ENCODE peak calls at places on chromosomes 16 and 17, in seven cellular contexts. One of them, this sample, is unnamed.
A peak's percentile ranks its signal among the peaks of the same experiment; 100 is the strongest.

GRCh38 chr17:19313066-19313745 is 49.3 kb downstream of the B9D1 start:
- DNase-seq in HCT116: no peak
- DNase-seq in SK-N-SH: no peak
- DNase-seq in K562: no peak
- DNase-seq in GM12878: no peak
- DNase-seq in H1: no peak
- DNase-seq in HepG2: no peak
- DNase-seq in this sample: no peak

GRCh38 chr17:6163632-6164319 is 93.6 kb downstream of the WSCD1 start:
- DNase-seq in HCT116: no peak
- DNase-seq in SK-N-SH: no peak
- DNase-seq in K562: no peak
- DNase-seq in GM12878: no peak
- DNase-seq in H1: no peak
- DNase-seq in HepG2: no peak
- DNase-seq in this sample: no peak

GRCh38 chr17:63150994-63151464 is 185.0 kb downstream of the TANC2 start:
- DNase-seq in HCT116: no peak
- DNase-seq in SK-N-SH: peak; percentile 40
- DNase-seq in K562: no peak
- DNase-seq in GM12878: no peak
- DNase-seq in H1: no peak
- DNase-seq in HepG2: no peak
- DNase-seq in this sample: no peak

GRCh38 chr17:47423406-47424295 is 99.9 kb downstream of the EFCAB13 start:
- DNase-seq in HCT116: no peak
- DNase-seq in SK-N-SH: peak; percentile 76
- DNase-seq in K562: no peak
- DNase-seq in GM12878: no peak
- DNase-seq in H1: peak; percentile 72
- DNase-seq in HepG2: no peak
- DNase-seq in this sample: no peak

GRCh38 chr17:37546242-37546641 is 56.6 kb downstream of the DUSP14 start:
- DNase-seq in HCT116: no peak
- DNase-seq in SK-N-SH: peak; percentile 55
- DNase-seq in K562: no peak
- DNase-seq in GM12878: no peak
- DNase-seq in H1: no peak
- DNase-seq in HepG2: no peak
- DNase-seq in this sample: no peak

GRCh38 chr16:75341934-75342811 is 90.7 kb upstream of the BCAR1 start:
- DNase-seq in HCT116: no peak
- DNase-seq in SK-N-SH: no peak
- DNase-seq in K562: no peak
- DNase-seq in GM12878: no peak
- DNase-seq in H1: no peak
- DNase-seq in HepG2: no peak
- DNase-seq in this sample: peak; percentile 42

GRCh38 chr17:16255481-16255901 is 38.5 kb downstream of the PIGL start:
- DNase-seq in HCT116: no peak
- DNase-seq in SK-N-SH: no peak
- DNase-seq in K562: no peak
- DNase-seq in GM12878: no peak
- DNase-seq in H1: no peak
- DNase-seq in HepG2: peak; percentile 22
- DNase-seq in this sample: no peak

GRCh38 chr17:30104575-30105339 is 11.9 kb upstream of the NSRP1 start:
- DNase-seq in HCT116: peak; percentile 76
- DNase-seq in SK-N-SH: peak; percentile 79
- DNase-seq in K562: peak; percentile 87
- DNase-seq in GM12878: peak; percentile 46
- DNase-seq in H1: peak; percentile 77
- DNase-seq in HepG2: peak; percentile 88
- DNase-seq in this sample: peak; percentile 73

GRCh38 chr17:78621720-78622490 is 44.7 kb upstream of the DNAH17 start:
- DNase-seq in HCT116: no peak
- DNase-seq in SK-N-SH: no peak
- DNase-seq in K562: no peak
- DNase-seq in GM12878: no peak
- DNase-seq in H1: no peak
- DNase-seq in HepG2: no peak
- DNase-seq in this sample: no peak

GRCh38 chr16:11145173-11145820 is 110.7 kb downstream of the SOCS1 start:
- DNase-seq in HCT116: no peak
- DNase-seq in SK-N-SH: no peak
- DNase-seq in K562: no peak
- DNase-seq in GM12878: no peak
- DNase-seq in H1: no peak
- DNase-seq in HepG2: no peak
- DNase-seq in this sample: no peak

GRCh38 chr17:63573634-63574033 is 23.4 kb downstream of the DCAF7 start:
- DNase-seq in HCT116: no peak
- DNase-seq in SK-N-SH: peak; percentile 54
- DNase-seq in K562: peak; percentile 37
- DNase-seq in GM12878: no peak
- DNase-seq in H1: no peak
- DNase-seq in HepG2: peak; percentile 28
- DNase-seq in this sample: no peak

GRCh38 chr17:7107012-7107754 is 7.4 kb downstream of the ASGR2 start:
- DNase-seq in HCT116: no peak
- DNase-seq in SK-N-SH: no peak
- DNase-seq in K562: no peak
- DNase-seq in GM12878: no peak
- DNase-seq in H1: no peak
- DNase-seq in HepG2: no peak
- DNase-seq in this sample: no peak

GRCh38 chr17:77963441-77963840 is 4.9 kb downstream of the TNRC6C start:
- DNase-seq in HCT116: no peak
- DNase-seq in SK-N-SH: peak; percentile 77
- DNase-seq in K562: peak; percentile 20
- DNase-seq in GM12878: no peak
- DNase-seq in H1: no peak
- DNase-seq in HepG2: peak; percentile 75
- DNase-seq in this sample: no peak

GRCh38 chr16:1936945-1937479 is 6.0 kb downstream of the MSRB1 start:
- DNase-seq in HCT116: no peak
- DNase-seq in SK-N-SH: no peak
- DNase-seq in K562: no peak
- DNase-seq in GM12878: no peak
- DNase-seq in H1: no peak
- DNase-seq in HepG2: no peak
- DNase-seq in this sample: no peak

GRCh38 chr17:14515015-14515414 is 214.1 kb downstream of the HS3ST3B1 start:
- DNase-seq in HCT116: no peak
- DNase-seq in SK-N-SH: no peak
- DNase-seq in K562: no peak
- DNase-seq in GM12878: no peak
- DNase-seq in H1: no peak
- DNase-seq in HepG2: no peak
- DNase-seq in this sample: no peak

GRCh38 chr17:45345554-45346254 is 28.9 kb upstream of the MAP3K14 start:
- DNase-seq in HCT116: no peak
- DNase-seq in SK-N-SH: no peak
- DNase-seq in K562: peak; percentile 48
- DNase-seq in GM12878: no peak
- DNase-seq in H1: no peak
- DNase-seq in HepG2: no peak
- DNase-seq in this sample: no peak

GRCh38 chr17:48392836-48393235 is 37.2 kb downstream of the SKAP1 start:
- DNase-seq in HCT116: no peak
- DNase-seq in SK-N-SH: no peak
- DNase-seq in K562: no peak
- DNase-seq in GM12878: no peak
- DNase-seq in H1: no peak
- DNase-seq in HepG2: no peak
- DNase-seq in this sample: no peak

GRCh38 chr16:47143329-47143676 is 442 bp downstream of the NETO2 start:
- DNase-seq in HCT116: peak; percentile 15
- DNase-seq in SK-N-SH: peak; percentile 92
- DNase-seq in K562: peak; percentile 83
- DNase-seq in GM12878: no peak
- DNase-seq in H1: peak; percentile 91
- DNase-seq in HepG2: peak; percentile 66
- DNase-seq in this sample: no peak

GRCh38 chr17:82376042-82376730 is 4.6 kb downstream of the UTS2R start:
- DNase-seq in HCT116: no peak
- DNase-seq in SK-N-SH: no peak
- DNase-seq in K562: no peak
- DNase-seq in GM12878: no peak
- DNase-seq in H1: no peak
- DNase-seq in HepG2: peak; percentile 62
- DNase-seq in this sample: no peak

GRCh38 chr16:53154513-53154912 is 99.7 kb downstream of the CHD9 start:
- DNase-seq in HCT116: no peak
- DNase-seq in SK-N-SH: peak; percentile 5
- DNase-seq in K562: no peak
- DNase-seq in GM12878: no peak
- DNase-seq in H1: no peak
- DNase-seq in HepG2: no peak
- DNase-seq in this sample: no peak

GRCh38 chr16:27776556-27776955 is 226.6 kb downstream of the KATNIP start:
- DNase-seq in HCT116: no peak
- DNase-seq in SK-N-SH: no peak
- DNase-seq in K562: no peak
- DNase-seq in GM12878: no peak
- DNase-seq in H1: no peak
- DNase-seq in HepG2: no peak
- DNase-seq in this sample: no peak

GRCh38 chr17:73131993-73132595 is 32.7 kb upstream of the SSTR2 start:
- DNase-seq in HCT116: no peak
- DNase-seq in SK-N-SH: no peak
- DNase-seq in K562: no peak
- DNase-seq in GM12878: no peak
- DNase-seq in H1: no peak
- DNase-seq in HepG2: no peak
- DNase-seq in this sample: no peak

DNA sequence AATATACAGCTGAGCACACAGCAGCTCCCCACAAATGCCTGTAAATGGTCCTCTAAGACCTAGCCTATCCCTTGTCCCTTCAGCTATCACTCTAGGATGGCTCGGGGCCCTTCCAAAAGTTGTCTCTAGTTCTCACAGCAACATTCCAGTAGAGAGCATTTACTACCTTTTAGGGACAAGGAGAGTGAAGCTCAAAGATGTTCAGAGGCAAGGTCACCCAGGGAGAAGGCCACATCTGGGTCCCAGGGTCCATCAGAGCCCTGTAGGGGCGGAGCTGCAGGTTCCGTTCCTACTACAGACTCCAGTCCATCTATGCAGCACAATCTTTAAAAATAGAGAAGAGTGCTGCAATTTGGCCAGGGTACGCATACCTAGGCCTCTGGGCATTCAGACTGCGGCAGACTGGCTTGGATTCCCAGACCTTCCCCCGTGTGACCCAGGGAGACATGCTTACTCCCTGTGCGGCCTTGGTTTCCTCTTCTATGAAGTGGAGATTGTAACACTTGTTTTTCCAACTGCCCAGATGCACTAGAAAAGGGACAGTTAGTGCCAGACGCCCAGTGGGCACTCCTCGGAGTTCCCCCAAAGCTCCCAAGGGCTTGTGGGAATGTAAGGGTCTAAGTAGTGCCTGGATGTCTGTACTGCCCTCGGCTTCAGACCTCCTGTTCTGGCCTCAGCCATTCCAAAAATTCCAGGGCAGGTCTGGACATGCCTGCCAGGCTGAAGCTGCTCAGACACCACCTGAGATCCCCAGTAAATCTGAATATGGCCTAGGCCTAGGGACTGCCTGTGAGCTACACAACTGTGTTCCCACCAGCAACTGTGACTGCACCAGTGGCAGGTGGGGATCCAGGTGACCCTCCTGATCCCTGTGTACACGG is 2.5 kb downstream of the SLC12A4 start:
- DNase-seq in HCT116: no peak
- DNase-seq in SK-N-SH: no peak
- DNase-seq in K562: no peak
- DNase-seq in GM12878: no peak
- DNase-seq in H1: no peak
- DNase-seq in HepG2: peak; percentile 39
- DNase-seq in this sample: no peak
- TF ChIP-seq SIN3A in HCT116: no peak
- TF ChIP-seq SIN3A in SK-N-SH: no peak
- TF ChIP-seq SIN3A in K562: no peak
- TF ChIP-seq SIN3A in GM12878: no peak
- TF ChIP-seq SIN3A in H1: no peak
- TF ChIP-seq SIN3A in HepG2: no peak
- TF ChIP-seq SIN3A in this sample: no peak

GRCh38 chr17:27533874-27534815 is 77.9 kb downstream of the KSR1 start:
- DNase-seq in HCT116: no peak
- DNase-seq in SK-N-SH: no peak
- DNase-seq in K562: no peak
- DNase-seq in GM12878: no peak
- DNase-seq in H1: no peak
- DNase-seq in HepG2: no peak
- DNase-seq in this sample: no peak
- H3K27ac ChIP-seq in HCT116: no peak overlapping the region
- H3K27ac ChIP-seq in SK-N-SH: peak overlapping the region; percentile 27
- H3K27ac ChIP-seq in K562: no peak overlapping the region
- H3K27ac ChIP-seq in GM12878: no peak overlapping the region
- H3K27ac ChIP-seq in H1: no peak overlapping the region
- H3K27ac ChIP-seq in HepG2: no peak overlapping the region
- H3K27ac ChIP-seq in this sample: peak overlapping the region; percentile 29

DNA sequence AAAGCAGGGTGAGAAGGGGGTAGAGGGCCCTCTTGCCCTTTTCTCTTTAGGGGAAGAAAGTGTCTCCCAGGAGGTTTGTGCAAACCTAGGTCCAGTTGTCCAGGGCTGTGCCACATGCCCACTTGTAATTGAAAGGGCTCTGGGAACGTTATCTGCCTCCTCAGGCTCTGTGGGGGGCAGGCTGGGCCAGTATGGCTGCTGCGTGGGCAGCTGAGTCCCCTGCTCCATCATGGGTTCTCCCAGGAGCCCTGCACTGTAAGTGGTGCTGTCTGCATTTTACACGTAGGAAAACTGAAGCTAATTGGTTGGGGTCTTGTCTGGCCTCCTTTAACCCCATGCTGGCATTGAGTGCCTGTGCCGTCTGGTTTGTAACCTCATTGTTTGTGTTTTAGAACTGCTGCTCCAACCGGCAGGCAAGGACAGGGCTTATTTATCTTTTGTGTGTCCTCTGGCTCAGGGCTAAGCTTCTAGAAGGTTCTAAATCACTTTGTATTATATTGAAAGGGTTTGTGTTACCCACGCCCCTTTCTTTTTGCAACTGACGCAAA is 117.7 kb upstream of the CIBAR2 start:
- DNase-seq in HCT116: no peak
- DNase-seq in SK-N-SH: peak; percentile 69
- DNase-seq in K562: no peak
- DNase-seq in GM12878: no peak
- DNase-seq in H1: no peak
- DNase-seq in HepG2: no peak
- DNase-seq in this sample: no peak
- TF ChIP-seq SIN3A in HCT116: no peak
- TF ChIP-seq SIN3A in SK-N-SH: no peak
- TF ChIP-seq SIN3A in K562: no peak
- TF ChIP-seq SIN3A in GM12878: no peak
- TF ChIP-seq SIN3A in H1: no peak
- TF ChIP-seq SIN3A in HepG2: no peak
- TF ChIP-seq SIN3A in this sample: no peak

DNA sequence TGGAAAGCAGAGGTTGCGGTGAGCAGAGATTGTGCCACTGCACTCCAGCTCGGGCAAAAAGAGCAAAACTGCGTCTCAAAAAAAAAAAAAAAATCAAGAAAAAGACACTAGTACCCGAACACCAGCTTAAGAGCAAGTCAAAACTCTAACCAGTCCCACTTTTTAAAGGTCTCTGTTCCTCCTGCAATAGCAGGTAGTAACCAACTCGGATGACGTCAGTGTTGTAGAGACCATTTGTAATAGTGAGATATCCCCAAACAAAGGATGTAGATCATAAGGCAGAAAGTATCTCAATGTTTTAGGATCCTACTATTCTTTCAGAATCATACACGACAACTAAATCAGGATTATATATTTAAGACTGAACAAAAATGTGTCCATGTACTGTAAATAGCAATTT is 2.4 kb downstream of the JPT1 start:
- DNase-seq in HCT116: no peak
- DNase-seq in SK-N-SH: peak; percentile 57
- DNase-seq in K562: peak; percentile 9
- DNase-seq in GM12878: no peak
- DNase-seq in H1: no peak
- DNase-seq in HepG2: no peak
- DNase-seq in this sample: no peak
- H3K27ac ChIP-seq in HCT116: no peak overlapping the region
- H3K27ac ChIP-seq in SK-N-SH: peak overlapping the region; percentile 53
- H3K27ac ChIP-seq in K562: peak overlapping the region; percentile 94
- H3K27ac ChIP-seq in GM12878: no peak overlapping the region
- H3K27ac ChIP-seq in H1: no peak overlapping the region
- H3K27ac ChIP-seq in HepG2: no peak overlapping the region
- H3K27ac ChIP-seq in this sample: peak overlapping the region; percentile 92

This sample was measured in Panc1.